ENCODE peak calls at places on chromosomes 7 and 10, in five cellular contexts. X is fibroblast of the aortic adventitia, Q is endothelial cell, T is chondrocyte, D is HL-60. K is an unnamed sample.

GRCh38 chr7:151895695-151896485 is 19.0 kb upstream of the PRKAG2 start:
- DNase-seq in X (no peak), Q (no peak), T (no peak), D (no peak), K (no peak)

GRCh38 chr7:2715341-2716231 is 27.6 kb downstream of the AMZ1 start:
- DNase-seq in T (no peak), D (no peak), X (no peak), Q (no peak), K (peak; percentile 47)

GRCh38 chr10:12769326-12770044 is 232.0 kb downstream of the CCDC3 start:
- DNase-seq in D (no peak), X (no peak), Q (no peak), T (no peak), K (no peak)

GRCh38 chr7:158413962-158414961 is 173.4 kb downstream of the PTPRN2 start:
- DNase-seq in T (peak; percentile 55), D (no peak), Q (no peak), X (no peak), K (peak; percentile 28)

GRCh38 chr10:132146271-132146671 is 40.5 kb upstream of the DPYSL4 start:
- DNase-seq in T (peak; percentile 85), Q (no peak), D (no peak), X (no peak), K (no peak)

GRCh38 chr7:93327006-93327633 is 95.0 kb downstream of the VPS50 start:
- DNase-seq in T (no peak), D (peak; percentile 13), X (peak; percentile 89), Q (no peak), K (peak; percentile 93)

GRCh38 chr10:10780746-10781145 is 236.9 kb upstream of the CELF2 start:
- DNase-seq in Q (no peak), X (peak; percentile 20), T (no peak), D (no peak), K (peak; percentile 56)

GRCh38 chr10:71776528-71776927 is 3.2 kb upstream of the VSIR start:
- DNase-seq in Q (no peak), T (peak; percentile 32), D (peak; percentile 89), X (no peak), K (no peak)

DNA sequence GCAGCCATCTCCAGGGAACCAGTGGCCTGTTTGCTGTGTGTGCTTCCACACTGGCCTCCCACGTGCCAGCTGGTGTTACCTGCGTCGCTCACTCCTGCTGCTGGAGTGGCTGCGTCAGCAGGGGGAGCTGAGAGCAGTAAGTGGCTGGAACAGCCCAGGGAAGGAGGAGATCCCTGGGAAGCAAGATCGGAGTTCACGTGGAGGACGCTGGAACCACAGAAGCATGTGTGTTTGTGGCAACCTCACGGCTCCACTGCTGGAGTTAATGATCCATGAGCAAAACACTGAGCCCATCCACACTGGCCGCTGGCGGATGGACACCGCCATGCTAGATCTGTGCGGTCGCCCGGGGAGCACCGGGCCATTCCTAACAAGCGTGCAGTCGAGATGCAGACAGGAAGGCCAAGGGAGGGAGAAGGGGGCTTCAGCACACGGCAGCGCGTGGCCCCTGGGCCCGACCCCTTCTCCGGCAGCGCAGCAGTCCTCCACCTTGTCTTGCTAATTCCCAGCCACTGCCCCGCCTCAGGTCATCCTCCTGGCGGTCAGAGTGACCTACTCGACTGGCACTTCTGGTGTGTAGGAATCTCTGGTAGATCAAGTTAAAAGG is 68.5 kb upstream of the EEPD1 start:
- DNase-seq in T (no peak), Q (peak; percentile 50), D (no peak), X (no peak), K (peak; percentile 64)
- TF ChIP-seq CTCF in T (peak; percentile 66), Q (no peak), D (no peak), X (peak; percentile 6), K (peak; percentile 65)

GRCh38 chr7:77703220-77703472 is 6.9 kb downstream of the RSBN1L start:
- DNase-seq in D (no peak), Q (no peak), X (no peak), T (no peak), K (no peak)
- TF ChIP-seq CTCF in D (no peak), Q (no peak), X (no peak), T (no peak), K (no peak)

DNA sequence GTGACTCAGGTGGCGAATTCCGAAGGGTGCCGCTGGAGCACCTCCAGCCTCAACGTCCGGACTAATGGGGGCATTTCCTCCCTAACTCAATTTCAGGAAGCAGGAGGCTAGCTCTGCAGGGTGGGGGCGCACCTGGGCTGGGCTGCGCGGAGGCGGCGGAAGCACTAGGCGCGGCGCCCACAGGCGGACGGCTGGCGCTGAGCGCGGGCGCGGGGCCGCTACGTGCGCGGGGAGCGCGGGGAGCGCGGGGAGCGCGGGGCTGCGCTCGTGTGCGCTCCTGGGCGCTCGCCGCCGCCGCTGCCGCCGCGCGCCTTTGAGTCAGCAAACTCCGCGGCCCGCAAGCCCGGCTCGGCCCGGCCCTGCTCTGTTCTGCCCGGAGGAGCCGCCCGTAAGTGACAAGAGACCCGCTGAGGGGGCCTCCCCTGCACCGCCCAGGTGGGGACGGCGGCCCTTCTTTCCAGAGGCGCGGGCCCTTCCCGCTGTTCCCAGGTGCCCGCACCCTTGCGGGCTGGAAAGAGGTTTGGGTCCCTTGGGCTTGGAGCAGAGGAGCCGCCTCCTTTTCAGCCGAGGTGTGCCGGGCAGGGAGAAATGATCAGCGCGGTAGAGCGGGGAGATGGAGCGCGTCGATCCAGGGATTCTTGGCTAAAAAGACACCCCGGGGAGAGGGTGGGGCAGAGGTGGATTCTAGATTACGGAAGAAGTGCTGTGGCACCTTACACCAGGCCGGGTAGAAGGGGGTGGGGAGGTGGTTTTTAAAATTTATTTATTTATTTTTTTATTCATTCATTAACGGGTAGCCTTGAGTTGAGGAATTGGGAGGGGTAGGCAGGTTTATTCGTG is at the start of gene SNX10:
- DNase-seq in T (no peak), Q (peak; percentile 45), X (no peak), D (peak; percentile 62), K (peak; percentile 12)
- TF ChIP-seq CTCF in T (peak; percentile 36), Q (no peak), X (no peak), D (no peak), K (peak; percentile 6)

DNA sequence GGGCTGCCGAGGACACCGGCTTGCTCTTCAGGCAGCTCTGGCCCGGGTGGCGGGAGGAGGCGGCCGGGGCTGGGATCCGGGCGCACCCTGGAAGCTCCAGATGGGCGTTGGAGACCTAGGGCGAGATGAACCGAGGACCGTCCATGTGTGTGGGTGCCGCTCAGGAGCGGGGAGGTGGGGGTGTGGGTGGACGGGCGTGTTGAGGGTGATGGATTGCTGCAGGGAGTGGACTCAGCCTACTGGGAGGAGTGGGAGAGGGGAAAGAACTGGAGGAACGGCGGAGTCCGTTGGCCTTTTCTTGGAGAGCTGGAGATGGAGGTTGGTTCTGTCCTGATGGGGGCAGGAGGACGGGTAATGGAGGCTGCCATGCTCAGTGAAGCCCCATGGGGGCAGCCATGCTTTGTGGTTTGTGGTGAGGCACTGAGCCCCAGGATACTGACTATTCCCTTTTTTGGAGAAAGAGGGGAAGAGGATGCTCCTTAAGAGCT is 27.1 kb downstream of the HIF1AN start:
- DNase-seq in Q (peak; percentile 67), D (peak; percentile 32), X (peak; percentile 49), T (no peak), K (peak; percentile 44)
- TF ChIP-seq CTCF in Q (no peak), D (peak; percentile 18), X (peak; percentile 55), T (peak; percentile 45), K (peak; percentile 53)

GRCh38 chr10:110456046-110456445 is 41.7 kb upstream of the DUSP5 start:
- DNase-seq in D (no peak), T (no peak), X (no peak), Q (no peak), K (no peak)
- TF ChIP-seq CTCF in D (no peak), T (no peak), X (no peak), Q (no peak), K (no peak)

GRCh38 chr7:69674701-69675182 is 76.5 kb downstream of the AUTS2 start:
- DNase-seq in X (no peak), T (no peak), Q (no peak), D (no peak), K (no peak)

GRCh38 chr7:69678794-69679103 is 80.5 kb downstream of the AUTS2 start:
- DNase-seq in Q (no peak), D (no peak), T (no peak), X (no peak), K (no peak)

GRCh38 chr7:69676247-69676646 is 78.0 kb downstream of the AUTS2 start:
- DNase-seq in T (no peak), D (no peak), X (no peak), Q (no peak), K (no peak)

GRCh38 chr7:69677054-69677847 is 79.0 kb downstream of the AUTS2 start:
- DNase-seq in X (no peak), Q (no peak), T (no peak), D (no peak), K (peak; percentile 13)

DNA sequence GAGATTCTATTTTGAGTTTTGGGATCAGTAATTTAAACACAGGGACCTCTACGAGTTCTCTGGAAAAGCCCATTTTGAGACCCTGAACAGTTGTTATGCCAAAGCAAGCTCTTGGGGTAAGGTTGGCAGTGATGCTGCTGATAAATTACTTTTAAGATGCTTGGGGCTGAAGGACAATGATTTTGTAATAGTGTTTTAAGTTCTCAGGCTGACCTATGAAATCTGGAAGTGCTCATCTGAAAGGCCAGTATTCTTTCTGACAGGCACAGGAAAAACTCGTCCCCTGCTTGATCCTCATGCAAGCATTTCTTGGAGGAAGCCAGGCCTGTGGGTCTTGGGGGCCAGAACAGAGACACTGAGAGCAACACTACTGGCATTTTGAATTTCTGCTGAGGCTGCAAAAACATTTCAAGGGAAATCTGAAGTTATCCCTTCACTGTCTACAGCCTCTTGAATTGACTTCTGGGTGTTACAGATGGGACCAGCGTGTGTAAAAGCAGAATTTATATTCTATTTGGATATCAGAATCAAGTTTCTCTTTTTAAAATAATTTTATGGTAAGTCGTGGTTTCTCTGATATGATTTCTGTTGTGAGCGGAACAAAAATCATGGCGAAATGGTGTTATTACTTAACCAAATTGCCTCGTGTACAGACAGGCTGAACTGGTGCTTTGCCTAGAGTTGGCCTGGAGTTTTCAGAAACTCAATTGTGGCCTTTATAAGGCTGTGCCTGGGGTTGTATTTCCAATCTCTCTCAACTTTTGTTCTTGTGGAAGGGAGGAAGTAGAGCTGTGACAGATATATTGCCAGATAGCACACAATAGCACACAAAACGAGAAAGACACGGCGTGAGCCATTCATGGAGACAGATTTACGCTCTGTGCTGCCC is 79.9 kb downstream of the AUTS2 start:
- DNase-seq in X (no peak), D (no peak), Q (no peak), T (no peak), K (no peak)
- TF ChIP-seq CTCF in X (no peak), D (no peak), Q (no peak), T (no peak), K (no peak)

GRCh38 chr7:15503603-15504280 is 58.1 kb downstream of the AGMO start:
- DNase-seq in Q (no peak), T (no peak), D (no peak), X (peak; percentile 51), K (peak; percentile 48)
- TF ChIP-seq CTCF in Q (no peak), T (peak; percentile 79), D (no peak), X (peak; percentile 30), K (peak; percentile 29)

GRCh38 chr7:130205084-130205947 is at the start of gene TMEM209:
- DNase-seq in T (peak; percentile 97), D (peak; percentile 96), Q (peak; percentile 98), X (peak; percentile 97), K (peak; percentile 98)

GRCh38 chr7:130210181-130210935 is 2.7 kb downstream of the SSMEM1 start:
- DNase-seq in X (peak; percentile 17), Q (no peak), D (no peak), T (no peak), K (peak; percentile 69)

GRCh38 chr7:130207642-130208041 is at the start of gene SSMEM1:
- DNase-seq in X (peak; percentile 55), D (no peak), Q (no peak), T (no peak), K (peak; percentile 66)

GRCh38 chr7:130208511-130208910 is 851 bp downstream of the SSMEM1 start:
- DNase-seq in X (no peak), T (no peak), D (no peak), Q (no peak), K (no peak)

GRCh38 chr7:130207033-130207432 is 627 bp upstream of the SSMEM1 start:
- DNase-seq in T (no peak), Q (no peak), D (no peak), X (no peak), K (peak; percentile 11)
- TF ChIP-seq CTCF in T (no peak), Q (peak; percentile 43), D (no peak), X (no peak), K (peak; percentile 10)

GRCh38 chr10:5343561-5343960 is 21.2 kb upstream of the UCN3 start:
- DNase-seq in Q (no peak), D (no peak), T (no peak), X (no peak), K (peak; percentile 13)
- TF ChIP-seq CTCF in Q (no peak), D (no peak), T (peak; percentile 15), X (no peak), K (peak; percentile 8)